ENCODE peak calls at places on chromosomes 2 and 18, in nine cellular contexts. E is progenitor cell of endocrine pancreas; B is mesothelial cell of epicardium; D is left ventricle myocardium inferior; Z is activated CD8-positive, alpha-beta T cell treated with anti-CD3 and anti-CD28 coated beads for 36 hours; A is nephron progenitor cell; Q is NB4; U is AG09309; Y is IMR-90. S is an unnamed sample.

GRCh38 chr2:43542285-43542933 is 53.4 kb downstream of the THADA start:
- DNase-seq in E (no peak), B (no peak), D (no peak), Z (no peak), A (no peak), Q (peak; percentile 63), U (peak; percentile 27), Y (peak; percentile 68), S (no peak)

GRCh38 chr18:34773961-34774754 is 64.1 kb downstream of the DTNA start:
- DNase-seq in E (no peak), B (no peak), D (peak; percentile 53), Z (no peak), A (no peak), Q (no peak), U (no peak), Y (peak; percentile 64), S (peak; percentile 27)

GRCh38 chr2:148132400-148132799 is 111.5 kb downstream of the MBD5 start:
- DNase-seq in E (no peak), B (no peak), D (no peak), Z (no peak), A (no peak), Q (no peak), U (peak; percentile 14), Y (peak; percentile 78), S (no peak)

GRCh38 chr18:7170292-7170691 is 52.7 kb upstream of the LAMA1 start:
- DNase-seq in E (no peak), B (no peak), D (no peak), Z (no peak), A (no peak), Q (no peak), U (no peak), Y (no peak), S (no peak)

GRCh38 chr2:195672674-195673073 is 15.6 kb downstream of the SLC39A10 start:
- DNase-seq in E (no peak), B (no peak), D (no peak), Z (no peak), A (no peak), Q (no peak), U (no peak), Y (no peak), S (no peak)

GRCh38 chr2:239319261-239319661 is 81.6 kb downstream of the HDAC4 start:
- DNase-seq in E (peak; percentile 4), B (no peak), D (peak; percentile 30), Z (no peak), A (no peak), Q (no peak), U (no peak), Y (peak; percentile 18), S (peak; percentile 54)

GRCh38 chr2:177165103-177165583 is 47.5 kb upstream of the HNRNPA3 start:
- DNase-seq in E (no peak), B (no peak), D (no peak), Z (no peak), A (no peak), Q (peak; percentile 50), U (no peak), Y (peak; percentile 45), S (peak; percentile 24)

GRCh38 chr2:196459539-196459938 is 180.0 kb upstream of the CCDC150 start:
- DNase-seq in E (no peak), B (no peak), D (no peak), Z (peak; percentile 13), A (no peak), Q (peak; percentile 39), U (peak; percentile 37), Y (peak; percentile 55), S (no peak)

GRCh38 chr2:39515273-39515896 is 78.3 kb upstream of the MAP4K3 start:
- DNase-seq in E (no peak), B (no peak), D (no peak), Z (peak; percentile 34), A (no peak), Q (no peak), U (no peak), Y (no peak), S (no peak)

GRCh38 chr2:39517102-39517436 is 80.0 kb upstream of the MAP4K3 start:
- DNase-seq in E (no peak), B (no peak), D (no peak), Z (no peak), A (no peak), Q (no peak), U (no peak), Y (no peak), S (no peak)

GRCh38 chr2:39517622-39518021 is 80.5 kb upstream of the MAP4K3 start:
- DNase-seq in E (no peak), B (no peak), D (no peak), Z (no peak), A (no peak), Q (no peak), U (no peak), Y (no peak), S (no peak)

GRCh38 chr2:39515897-39516346 is 78.8 kb upstream of the MAP4K3 start:
- DNase-seq in E (no peak), B (no peak), D (no peak), Z (no peak), A (no peak), Q (no peak), U (no peak), Y (no peak), S (no peak)

DNA sequence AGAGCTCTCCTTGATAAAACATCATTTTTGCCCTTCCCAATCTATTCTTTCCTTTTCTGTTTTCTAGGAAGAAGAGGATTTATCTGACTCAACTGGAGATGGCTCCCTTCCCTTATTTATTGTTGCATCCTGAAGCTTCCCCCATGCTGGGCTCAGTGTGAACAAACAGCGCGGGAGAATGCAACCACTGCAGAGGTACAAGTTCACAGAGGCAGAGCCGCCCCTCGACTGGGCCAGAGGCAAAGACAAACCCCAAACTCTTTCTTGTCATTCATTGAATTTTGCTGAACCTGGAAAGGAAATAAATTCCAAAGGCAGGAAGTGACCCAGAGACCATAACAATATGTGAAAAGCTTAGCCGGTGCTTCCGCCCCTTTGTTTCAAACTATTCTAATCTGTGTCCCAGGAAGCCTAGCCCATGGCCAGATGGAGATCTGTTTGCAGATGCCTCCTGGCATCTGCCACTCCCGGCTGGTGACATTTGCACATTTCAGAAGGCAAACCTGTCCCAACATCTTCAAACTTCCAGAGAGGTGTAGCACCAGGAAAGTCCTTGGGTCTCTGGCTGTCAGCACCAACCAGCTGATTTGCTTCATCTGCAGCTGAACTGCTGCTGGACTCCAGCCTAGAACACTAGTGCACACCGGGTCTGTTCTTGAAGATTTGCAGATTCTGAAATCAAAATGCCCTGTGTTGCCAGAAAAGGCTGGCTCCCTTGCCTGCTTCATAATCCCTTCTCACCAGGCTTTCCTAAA is 79.4 kb upstream of the MAP4K3 start:
- DNase-seq in E (no peak), B (no peak), D (peak; percentile 55), Z (no peak), A (no peak), Q (no peak), U (no peak), Y (peak; percentile 58), S (peak; percentile 29)
- TF ChIP-seq CTCF in E (no peak), B (no peak), D (peak; percentile 28), Z (no peak), A (no peak), Q (no peak), U (no peak), Y (peak; percentile 12), S (no peak)

GRCh38 chr2:71101656-71102055 is 28.4 kb downstream of the MCEE start:
- DNase-seq in E (no peak), B (no peak), D (no peak), Z (no peak), A (no peak), Q (peak; percentile 50), U (peak; percentile 58), Y (peak; percentile 94), S (no peak)

GRCh38 chr2:71102981-71103681 is 26.9 kb downstream of the MCEE start:
- DNase-seq in E (no peak), B (no peak), D (no peak), Z (no peak), A (no peak), Q (no peak), U (no peak), Y (no peak), S (no peak)

GRCh38 chr2:71100195-71100964 is 29.6 kb downstream of the MCEE start:
- DNase-seq in E (peak; percentile 28), B (no peak), D (peak; percentile 37), Z (peak; percentile 64), A (peak; percentile 61), Q (peak; percentile 73), U (peak; percentile 20), Y (peak; percentile 70), S (peak; percentile 68)
- TF ChIP-seq CTCF in E (peak; percentile 75), B (peak; percentile 52), D (peak; percentile 78), Z (peak; percentile 69), A (peak; percentile 62), Q (peak; percentile 78), U (peak; percentile 83), Y (peak; percentile 69), S (peak; percentile 63)

GRCh38 chr2:168708099-168708498 is 94.3 kb upstream of the NOSTRIN start:
- DNase-seq in E (no peak), B (no peak), D (no peak), Z (no peak), A (no peak), Q (no peak), U (no peak), Y (no peak), S (no peak)

GRCh38 chr2:168702579-168702978 is 99.9 kb upstream of the NOSTRIN start:
- DNase-seq in E (no peak), B (no peak), D (no peak), Z (no peak), A (no peak), Q (no peak), U (no peak), Y (no peak), S (no peak)

GRCh38 chr2:168703926-168704325 is 98.5 kb upstream of the NOSTRIN start:
- DNase-seq in E (no peak), B (no peak), D (no peak), Z (no peak), A (no peak), Q (no peak), U (no peak), Y (no peak), S (no peak)

GRCh38 chr2:168706806-168707205 is 95.6 kb upstream of the NOSTRIN start:
- DNase-seq in E (no peak), B (no peak), D (no peak), Z (no peak), A (no peak), Q (no peak), U (no peak), Y (no peak), S (no peak)

DNA sequence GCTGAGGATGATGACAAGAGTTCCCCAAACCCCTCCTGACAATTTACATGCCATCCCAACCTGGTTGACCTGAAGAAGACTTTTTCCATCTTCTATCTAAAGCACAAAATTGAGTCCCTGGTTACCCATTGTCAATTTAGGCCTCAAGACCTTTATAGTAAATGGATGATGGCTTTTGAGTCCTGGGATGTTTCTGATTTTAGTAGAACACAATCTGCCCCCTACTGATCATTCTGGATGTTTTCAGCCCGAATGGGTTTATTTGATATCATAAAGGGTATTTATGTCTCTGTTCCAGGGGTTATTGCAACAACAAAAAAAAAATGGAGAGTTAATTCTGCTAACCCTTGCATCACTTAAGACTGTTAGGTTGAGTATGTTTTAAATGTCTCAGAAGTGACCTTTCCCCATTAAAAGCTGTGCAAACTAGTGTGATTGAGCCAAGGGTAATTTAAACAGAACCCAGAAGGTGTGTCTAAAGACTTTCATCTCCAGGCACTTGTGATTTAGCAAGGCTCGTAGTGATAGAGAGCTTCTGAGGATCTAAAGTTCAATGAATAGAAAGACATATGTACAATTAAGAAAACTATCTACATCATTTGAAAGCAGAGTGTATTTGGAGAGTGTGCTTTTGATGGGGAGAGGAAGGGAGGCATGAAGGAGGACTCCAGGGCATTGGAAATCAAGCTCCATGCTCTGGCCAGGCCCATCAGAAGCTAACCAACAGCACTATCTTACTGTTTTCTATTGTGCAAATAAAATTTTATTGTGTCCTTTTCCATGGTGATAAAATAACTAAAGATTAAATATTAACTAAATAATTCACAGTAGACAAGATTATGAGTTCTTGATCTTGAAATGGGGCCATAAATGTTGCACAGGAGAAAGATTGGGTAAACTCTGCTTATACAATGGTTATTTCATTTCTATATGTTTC is 96.6 kb upstream of the NOSTRIN start:
- DNase-seq in E (no peak), B (no peak), D (no peak), Z (no peak), A (no peak), Q (peak; percentile 57), U (no peak), Y (peak; percentile 51), S (peak; percentile 35)
- TF ChIP-seq CTCF in E (peak; percentile 35), B (no peak), D (peak; percentile 25), Z (peak; percentile 37), A (peak; percentile 19), Q (peak; percentile 38), U (peak; percentile 45), Y (peak; percentile 51), S (peak; percentile 59)

DNA sequence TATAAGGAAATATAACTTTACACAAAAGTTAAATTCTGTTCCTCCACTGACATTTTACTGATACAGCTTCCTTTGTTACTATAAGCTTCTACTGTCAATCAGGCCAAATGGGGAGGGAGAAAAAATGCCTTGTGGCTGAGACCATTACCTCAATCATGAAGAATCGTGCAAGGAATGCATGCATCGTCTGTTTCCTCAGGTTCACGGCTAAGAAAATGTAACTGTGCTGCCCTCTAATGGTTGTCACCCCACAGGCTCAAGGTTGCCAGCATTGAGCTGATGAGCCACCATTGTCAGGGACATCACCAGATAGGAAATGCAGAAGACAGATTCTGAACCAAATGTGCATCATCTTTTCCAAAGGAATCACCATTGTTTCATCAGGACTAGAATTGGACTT is 426.9 kb downstream of the CDH2 start:
- DNase-seq in E (peak; percentile 25), B (no peak), D (no peak), Z (peak; percentile 11), A (peak; percentile 55), Q (peak; percentile 49), U (peak; percentile 32), Y (peak; percentile 28), S (no peak)
- TF ChIP-seq CTCF in E (peak; percentile 72), B (no peak), D (peak; percentile 73), Z (no peak), A (peak; percentile 72), Q (peak; percentile 58), U (peak; percentile 83), Y (peak; percentile 41), S (no peak)